ENCODE peak calls at places on chromosome 22, in eight cellular contexts. One of them, this sample, is unnamed.

GRCh38 chr22:33803371-33803770 is 116.9 kb downstream of the LARGE1 start:
- DNase-seq in AG10803: peak; percentile 97
- DNase-seq in HCT116: no peak
- DNase-seq in thoracic aorta: no peak
- DNase-seq in prostate gland: no peak
- DNase-seq in AG09309: peak; percentile 80
- DNase-seq in body of pancreas: no peak
- DNase-seq in HFFc6: peak; percentile 69
- DNase-seq in this sample: no peak

GRCh38 chr22:39327995-39328754 is 8.8 kb upstream of the RPL3 start:
- DNase-seq in body of pancreas: no peak
- DNase-seq in AG10803: no peak
- DNase-seq in prostate gland: no peak
- DNase-seq in HCT116: no peak
- DNase-seq in AG09309: no peak
- DNase-seq in thoracic aorta: no peak
- DNase-seq in HFFc6: no peak
- DNase-seq in this sample: no peak

GRCh38 chr22:23970816-23971482 is 3.3 kb downstream of the DDT start:
- DNase-seq in thoracic aorta: no peak
- DNase-seq in AG09309: no peak
- DNase-seq in HCT116: no peak
- DNase-seq in HFFc6: no peak
- DNase-seq in body of pancreas: no peak
- DNase-seq in prostate gland: no peak
- DNase-seq in AG10803: no peak
- DNase-seq in this sample: no peak

GRCh38 chr22:20566420-20567260 is 59.2 kb downstream of the MED15 start:
- DNase-seq in HFFc6: peak; percentile 91
- DNase-seq in AG10803: peak; percentile 94
- DNase-seq in HCT116: no peak
- DNase-seq in AG09309: peak; percentile 74
- DNase-seq in thoracic aorta: no peak
- DNase-seq in prostate gland: peak; percentile 68
- DNase-seq in body of pancreas: no peak
- DNase-seq in this sample: no peak

GRCh38 chr22:19984201-19984753 is 32.3 kb downstream of the ARVCF start:
- DNase-seq in AG10803: peak; percentile 57
- DNase-seq in HCT116: peak; percentile 55
- DNase-seq in body of pancreas: no peak
- DNase-seq in thoracic aorta: peak; percentile 54
- DNase-seq in AG09309: peak; percentile 8
- DNase-seq in HFFc6: peak; percentile 73
- DNase-seq in prostate gland: no peak
- DNase-seq in this sample: no peak

GRCh38 chr22:38080847-38081635 is 2.9 kb downstream of the SLC16A8 start:
- DNase-seq in AG10803: peak; percentile 21
- DNase-seq in HCT116: no peak
- DNase-seq in body of pancreas: no peak
- DNase-seq in thoracic aorta: no peak
- DNase-seq in AG09309: no peak
- DNase-seq in HFFc6: no peak
- DNase-seq in prostate gland: no peak
- DNase-seq in this sample: no peak

GRCh38 chr22:26461188-26461810 is 22.3 kb downstream of the HPS4 start:
- DNase-seq in body of pancreas: peak; percentile 69
- DNase-seq in thoracic aorta: no peak
- DNase-seq in AG09309: no peak
- DNase-seq in HCT116: peak; percentile 18
- DNase-seq in AG10803: peak; percentile 30
- DNase-seq in HFFc6: peak; percentile 20
- DNase-seq in prostate gland: peak; percentile 54
- DNase-seq in this sample: peak; percentile 71

GRCh38 chr22:20405291-20405930 is 11.5 kb downstream of the ZNF74 start:
- DNase-seq in AG09309: no peak
- DNase-seq in HCT116: no peak
- DNase-seq in thoracic aorta: no peak
- DNase-seq in body of pancreas: no peak
- DNase-seq in AG10803: no peak
- DNase-seq in HFFc6: no peak
- DNase-seq in prostate gland: no peak
- DNase-seq in this sample: no peak

GRCh38 chr22:22854466-22854865 is 33.1 kb upstream of the IGLL5 start:
- DNase-seq in thoracic aorta: no peak
- DNase-seq in body of pancreas: no peak
- DNase-seq in AG09309: no peak
- DNase-seq in HCT116: no peak
- DNase-seq in AG10803: no peak
- DNase-seq in HFFc6: no peak
- DNase-seq in prostate gland: no peak
- DNase-seq in this sample: no peak

GRCh38 chr22:50146440-50147228 is 23.9 kb upstream of the PANX2 start:
- DNase-seq in thoracic aorta: no peak
- DNase-seq in prostate gland: no peak
- DNase-seq in AG09309: peak; percentile 24
- DNase-seq in AG10803: peak; percentile 72
- DNase-seq in HFFc6: peak; percentile 72
- DNase-seq in HCT116: peak; percentile 32
- DNase-seq in body of pancreas: peak; percentile 61
- DNase-seq in this sample: no peak

GRCh38 chr22:49855491-49855911 is 1.9 kb downstream of the ZBED4 start:
- DNase-seq in body of pancreas: no peak
- DNase-seq in prostate gland: no peak
- DNase-seq in AG09309: no peak
- DNase-seq in thoracic aorta: no peak
- DNase-seq in HCT116: no peak
- DNase-seq in AG10803: no peak
- DNase-seq in HFFc6: no peak
- DNase-seq in this sample: no peak

GRCh38 chr22:24331468-24332440 is 61.1 kb downstream of the SPECC1L start:
- DNase-seq in AG10803: peak; percentile 27
- DNase-seq in thoracic aorta: no peak
- DNase-seq in body of pancreas: no peak
- DNase-seq in HCT116: no peak
- DNase-seq in AG09309: no peak
- DNase-seq in prostate gland: no peak
- DNase-seq in HFFc6: no peak
- DNase-seq in this sample: no peak

GRCh38 chr22:40263191-40263590 is 83.1 kb upstream of the ADSL start:
- DNase-seq in body of pancreas: no peak
- DNase-seq in thoracic aorta: no peak
- DNase-seq in prostate gland: no peak
- DNase-seq in AG10803: no peak
- DNase-seq in AG09309: no peak
- DNase-seq in HCT116: no peak
- DNase-seq in HFFc6: no peak
- DNase-seq in this sample: no peak

GRCh38 chr22:27810566-27810965 is 9.0 kb upstream of the MN1 start:
- DNase-seq in AG10803: peak; percentile 78
- DNase-seq in body of pancreas: peak; percentile 31
- DNase-seq in prostate gland: peak; percentile 27
- DNase-seq in HCT116: no peak
- DNase-seq in AG09309: peak; percentile 18
- DNase-seq in HFFc6: peak; percentile 17
- DNase-seq in thoracic aorta: peak; percentile 64
- DNase-seq in this sample: peak; percentile 43

GRCh38 chr22:50032941-50033601 is 20.5 kb upstream of the IL17REL start:
- DNase-seq in body of pancreas: no peak
- DNase-seq in AG10803: no peak
- DNase-seq in prostate gland: no peak
- DNase-seq in AG09309: no peak
- DNase-seq in HFFc6: no peak
- DNase-seq in HCT116: no peak
- DNase-seq in thoracic aorta: no peak
- DNase-seq in this sample: no peak

GRCh38 chr22:48553694-48554308 is 1273.9 kb downstream of the BRD1 start:
- DNase-seq in body of pancreas: no peak
- DNase-seq in HCT116: no peak
- DNase-seq in prostate gland: no peak
- DNase-seq in AG10803: no peak
- DNase-seq in thoracic aorta: no peak
- DNase-seq in AG09309: no peak
- DNase-seq in HFFc6: no peak
- DNase-seq in this sample: no peak

GRCh38 chr22:38860291-38861169 is 11.5 kb downstream of the CBX6 start:
- DNase-seq in AG09309: no peak
- DNase-seq in AG10803: no peak
- DNase-seq in HFFc6: no peak
- DNase-seq in thoracic aorta: no peak
- DNase-seq in HCT116: no peak
- DNase-seq in body of pancreas: no peak
- DNase-seq in prostate gland: no peak
- DNase-seq in this sample: no peak

GRCh38 chr22:32476286-32476685 is 1.7 kb downstream of the FBXO7 start:
- DNase-seq in body of pancreas: no peak
- DNase-seq in HFFc6: no peak
- DNase-seq in thoracic aorta: no peak
- DNase-seq in AG10803: no peak
- DNase-seq in prostate gland: no peak
- DNase-seq in HCT116: no peak
- DNase-seq in AG09309: no peak
- DNase-seq in this sample: no peak

GRCh38 chr22:49769691-49770315 is 57.9 kb downstream of the BRD1 start:
- DNase-seq in HFFc6: no peak
- DNase-seq in body of pancreas: no peak
- DNase-seq in thoracic aorta: no peak
- DNase-seq in HCT116: no peak
- DNase-seq in prostate gland: no peak
- DNase-seq in AG10803: no peak
- DNase-seq in AG09309: no peak
- DNase-seq in this sample: no peak

GRCh38 chr22:25388866-25389540 is 169.6 kb downstream of the CRYBB2 start:
- DNase-seq in body of pancreas: no peak
- DNase-seq in HCT116: no peak
- DNase-seq in thoracic aorta: no peak
- DNase-seq in HFFc6: no peak
- DNase-seq in prostate gland: no peak
- DNase-seq in AG10803: no peak
- DNase-seq in AG09309: no peak
- DNase-seq in this sample: no peak

GRCh38 chr22:24416095-24416494 is 11.3 kb upstream of the ADORA2A start:
- DNase-seq in body of pancreas: no peak
- DNase-seq in HFFc6: no peak
- DNase-seq in HCT116: no peak
- DNase-seq in AG10803: peak; percentile 72
- DNase-seq in thoracic aorta: no peak
- DNase-seq in prostate gland: no peak
- DNase-seq in AG09309: no peak
- DNase-seq in this sample: no peak

GRCh38 chr22:25637032-25637431 is 72.6 kb downstream of the GRK3 start:
- DNase-seq in body of pancreas: no peak
- DNase-seq in HCT116: no peak
- DNase-seq in prostate gland: no peak
- DNase-seq in thoracic aorta: no peak
- DNase-seq in HFFc6: no peak
- DNase-seq in AG09309: no peak
- DNase-seq in AG10803: no peak
- DNase-seq in this sample: no peak

GRCh38 chr22:38700271-38700788 is 413 bp downstream of the JOSD1 start:
- DNase-seq in prostate gland: no peak
- DNase-seq in thoracic aorta: no peak
- DNase-seq in AG09309: no peak
- DNase-seq in HCT116: no peak
- DNase-seq in HFFc6: peak; percentile 21
- DNase-seq in body of pancreas: peak; percentile 67
- DNase-seq in AG10803: peak; percentile 46
- DNase-seq in this sample: peak; percentile 32

GRCh38 chr22:49093192-49093880 is 734.3 kb downstream of the BRD1 start:
- DNase-seq in prostate gland: no peak
- DNase-seq in AG10803: no peak
- DNase-seq in HCT116: no peak
- DNase-seq in HFFc6: no peak
- DNase-seq in AG09309: no peak
- DNase-seq in body of pancreas: no peak
- DNase-seq in thoracic aorta: no peak
- DNase-seq in this sample: no peak

GRCh38 chr22:20464096-20464614 is 26.5 kb upstream of the SCARF2 start:
- DNase-seq in body of pancreas: no peak
- DNase-seq in prostate gland: no peak
- DNase-seq in thoracic aorta: no peak
- DNase-seq in AG10803: no peak
- DNase-seq in AG09309: no peak
- DNase-seq in HFFc6: no peak
- DNase-seq in HCT116: no peak
- DNase-seq in this sample: no peak

GRCh38 chr22:46728470-46728869 is 9.6 kb downstream of the CERK start:
- DNase-seq in AG09309: no peak
- DNase-seq in body of pancreas: no peak
- DNase-seq in HCT116: no peak
- DNase-seq in HFFc6: no peak
- DNase-seq in thoracic aorta: no peak
- DNase-seq in AG10803: no peak
- DNase-seq in prostate gland: no peak
- DNase-seq in this sample: no peak
- TF ChIP-seq CTCF in AG09309: no peak
- TF ChIP-seq CTCF in body of pancreas: no peak
- TF ChIP-seq CTCF in HCT116: no peak
- TF ChIP-seq CTCF in HFFc6: no peak
- TF ChIP-seq CTCF in thoracic aorta: no peak
- TF ChIP-seq CTCF in AG10803: no peak
- TF ChIP-seq CTCF in prostate gland: no peak
- TF ChIP-seq CTCF in this sample: no peak

GRCh38 chr22:35838849-35839646 is 121.4 kb downstream of the APOL5 start:
- DNase-seq in HFFc6: peak; percentile 76
- DNase-seq in thoracic aorta: no peak
- DNase-seq in prostate gland: peak; percentile 30
- DNase-seq in AG10803: peak; percentile 77
- DNase-seq in AG09309: peak; percentile 61
- DNase-seq in body of pancreas: no peak
- DNase-seq in HCT116: peak; percentile 24
- DNase-seq in this sample: no peak
- TF ChIP-seq CTCF in HFFc6: peak; percentile 72
- TF ChIP-seq CTCF in thoracic aorta: no peak
- TF ChIP-seq CTCF in prostate gland: no peak
- TF ChIP-seq CTCF in AG10803: peak; percentile 74
- TF ChIP-seq CTCF in AG09309: peak; percentile 62
- TF ChIP-seq CTCF in body of pancreas: peak; percentile 9
- TF ChIP-seq CTCF in HCT116: peak; percentile 32
- TF ChIP-seq CTCF in this sample: no peak

DNA sequence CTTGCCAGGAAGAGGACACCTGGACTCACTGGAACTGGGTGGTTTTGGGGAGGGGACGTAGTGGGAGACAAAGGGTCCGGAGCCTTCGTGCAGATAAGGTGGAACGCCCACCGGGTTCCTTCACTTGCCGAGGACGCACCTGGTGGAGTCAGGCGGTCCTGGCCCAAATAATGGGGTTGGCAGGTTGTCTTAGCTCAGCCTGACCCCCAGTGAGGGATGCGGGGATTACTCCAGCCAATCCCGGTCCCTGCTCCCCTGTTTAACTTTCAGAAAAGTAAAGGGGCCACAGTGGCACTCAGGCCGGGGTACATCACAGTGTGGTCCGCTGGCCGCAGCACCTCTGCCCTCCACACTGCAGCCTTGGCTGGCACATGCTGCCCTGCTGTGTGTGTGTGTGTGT is 18.0 kb downstream of the A4GALT start:
- DNase-seq in HCT116: no peak
- DNase-seq in thoracic aorta: no peak
- DNase-seq in AG09309: no peak
- DNase-seq in HFFc6: no peak
- DNase-seq in AG10803: no peak
- DNase-seq in body of pancreas: no peak
- DNase-seq in prostate gland: no peak
- DNase-seq in this sample: no peak
- TF ChIP-seq CTCF in HCT116: no peak
- TF ChIP-seq CTCF in thoracic aorta: no peak
- TF ChIP-seq CTCF in AG09309: no peak
- TF ChIP-seq CTCF in HFFc6: no peak
- TF ChIP-seq CTCF in AG10803: no peak
- TF ChIP-seq CTCF in body of pancreas: no peak
- TF ChIP-seq CTCF in prostate gland: no peak
- TF ChIP-seq CTCF in this sample: no peak

GRCh38 chr22:46662226-46662625 is 42.0 kb downstream of the GRAMD4 start:
- DNase-seq in AG09309: no peak
- DNase-seq in prostate gland: no peak
- DNase-seq in body of pancreas: no peak
- DNase-seq in HCT116: no peak
- DNase-seq in AG10803: no peak
- DNase-seq in thoracic aorta: no peak
- DNase-seq in HFFc6: no peak
- DNase-seq in this sample: no peak
- TF ChIP-seq CTCF in AG09309: no peak
- TF ChIP-seq CTCF in prostate gland: no peak
- TF ChIP-seq CTCF in body of pancreas: no peak
- TF ChIP-seq CTCF in HCT116: no peak
- TF ChIP-seq CTCF in AG10803: no peak
- TF ChIP-seq CTCF in thoracic aorta: no peak
- TF ChIP-seq CTCF in HFFc6: no peak
- TF ChIP-seq CTCF in this sample: no peak

This sample was measured in omental fat pad.